ENCODE peak calls at places on chromosome 15, in seven cellular contexts. One of them, this sample, is unnamed.

GRCh38 chr15:58437531-58438105 is 5.8 kb downstream of the LIPC start:
- DNase-seq in mucosa of descending colon: no peak
- DNase-seq in pancreas: no peak
- DNase-seq in astrocyte: no peak
- DNase-seq in HCT116: no peak
- DNase-seq in breast epithelium: no peak
- DNase-seq in BJ: no peak
- DNase-seq in this sample: no peak

GRCh38 chr15:87623832-87624231 is 632.7 kb downstream of the NTRK3 start:
- DNase-seq in breast epithelium: no peak
- DNase-seq in mucosa of descending colon: no peak
- DNase-seq in BJ: no peak
- DNase-seq in astrocyte: no peak
- DNase-seq in pancreas: no peak
- DNase-seq in HCT116: no peak
- DNase-seq in this sample: no peak

GRCh38 chr15:58043192-58043903 is 22.2 kb downstream of the ALDH1A2 start:
- DNase-seq in BJ: no peak
- DNase-seq in HCT116: peak
- DNase-seq in mucosa of descending colon: peak
- DNase-seq in breast epithelium: no peak
- DNase-seq in pancreas: peak
- DNase-seq in astrocyte: no peak
- DNase-seq in this sample: no peak

GRCh38 chr15:96487245-96487644 is 156.7 kb downstream of the NR2F2 start:
- DNase-seq in pancreas: no peak
- DNase-seq in astrocyte: no peak
- DNase-seq in mucosa of descending colon: no peak
- DNase-seq in BJ: no peak
- DNase-seq in HCT116: no peak
- DNase-seq in breast epithelium: no peak
- DNase-seq in this sample: no peak

GRCh38 chr15:80182611-80183210 is 29.9 kb downstream of the FAH start:
- DNase-seq in HCT116: no peak
- DNase-seq in breast epithelium: no peak
- DNase-seq in pancreas: no peak
- DNase-seq in BJ: peak
- DNase-seq in astrocyte: peak
- DNase-seq in mucosa of descending colon: no peak
- DNase-seq in this sample: peak

GRCh38 chr15:64209680-64210334 is 47.0 kb upstream of the PPIB start:
- DNase-seq in HCT116: peak
- DNase-seq in astrocyte: peak
- DNase-seq in pancreas: no peak
- DNase-seq in breast epithelium: no peak
- DNase-seq in BJ: no peak
- DNase-seq in mucosa of descending colon: peak
- DNase-seq in this sample: no peak

GRCh38 chr15:38528279-38528678 is 36.3 kb downstream of the RASGRP1 start:
- DNase-seq in pancreas: no peak
- DNase-seq in BJ: peak
- DNase-seq in HCT116: no peak
- DNase-seq in mucosa of descending colon: no peak
- DNase-seq in breast epithelium: no peak
- DNase-seq in astrocyte: peak
- DNase-seq in this sample: peak

GRCh38 chr15:91279481-91279880 is 179.4 kb downstream of the SV2B start:
- DNase-seq in HCT116: no peak
- DNase-seq in pancreas: no peak
- DNase-seq in breast epithelium: no peak
- DNase-seq in astrocyte: no peak
- DNase-seq in mucosa of descending colon: no peak
- DNase-seq in BJ: no peak
- DNase-seq in this sample: no peak

GRCh38 chr15:41814534-41814933 is 13.4 kb upstream of the JMJD7 start:
- DNase-seq in breast epithelium: no peak
- DNase-seq in BJ: no peak
- DNase-seq in HCT116: no peak
- DNase-seq in mucosa of descending colon: no peak
- DNase-seq in pancreas: no peak
- DNase-seq in astrocyte: no peak
- DNase-seq in this sample: no peak

GRCh38 chr15:48451736-48452135 is 120.5 kb downstream of the DUT start:
- DNase-seq in BJ: no peak
- DNase-seq in breast epithelium: no peak
- DNase-seq in pancreas: no peak
- DNase-seq in mucosa of descending colon: no peak
- DNase-seq in astrocyte: no peak
- DNase-seq in HCT116: no peak
- DNase-seq in this sample: no peak

GRCh38 chr15:90003736-90004135 is 2.6 kb downstream of the ZNF710 start:
- DNase-seq in pancreas: no peak
- DNase-seq in HCT116: no peak
- DNase-seq in astrocyte: no peak
- DNase-seq in BJ: no peak
- DNase-seq in mucosa of descending colon: no peak
- DNase-seq in breast epithelium: no peak
- DNase-seq in this sample: no peak

GRCh38 chr15:71526061-71526460 is 284.3 kb upstream of the NR2E3 start:
- DNase-seq in mucosa of descending colon: no peak
- DNase-seq in BJ: peak
- DNase-seq in pancreas: no peak
- DNase-seq in astrocyte: peak
- DNase-seq in breast epithelium: no peak
- DNase-seq in HCT116: no peak
- DNase-seq in this sample: peak

GRCh38 chr15:41832875-41833274 is 5.0 kb downstream of the JMJD7 start:
- DNase-seq in pancreas: no peak
- DNase-seq in astrocyte: no peak
- DNase-seq in BJ: no peak
- DNase-seq in breast epithelium: peak
- DNase-seq in HCT116: no peak
- DNase-seq in mucosa of descending colon: no peak
- DNase-seq in this sample: no peak

GRCh38 chr15:66153549-66154415 is 99.8 kb downstream of the MEGF11 start:
- DNase-seq in BJ: no peak
- DNase-seq in breast epithelium: no peak
- DNase-seq in mucosa of descending colon: no peak
- DNase-seq in HCT116: no peak
- DNase-seq in astrocyte: no peak
- DNase-seq in pancreas: no peak
- DNase-seq in this sample: no peak
- H3K4me3 ChIP-seq in BJ: no peak
- H3K4me3 ChIP-seq in breast epithelium: no peak
- H3K4me3 ChIP-seq in mucosa of descending colon: no peak
- H3K4me3 ChIP-seq in HCT116: no peak
- H3K4me3 ChIP-seq in astrocyte: no peak
- H3K4me3 ChIP-seq in pancreas: no peak
- H3K4me3 ChIP-seq in this sample: no peak

DNA sequence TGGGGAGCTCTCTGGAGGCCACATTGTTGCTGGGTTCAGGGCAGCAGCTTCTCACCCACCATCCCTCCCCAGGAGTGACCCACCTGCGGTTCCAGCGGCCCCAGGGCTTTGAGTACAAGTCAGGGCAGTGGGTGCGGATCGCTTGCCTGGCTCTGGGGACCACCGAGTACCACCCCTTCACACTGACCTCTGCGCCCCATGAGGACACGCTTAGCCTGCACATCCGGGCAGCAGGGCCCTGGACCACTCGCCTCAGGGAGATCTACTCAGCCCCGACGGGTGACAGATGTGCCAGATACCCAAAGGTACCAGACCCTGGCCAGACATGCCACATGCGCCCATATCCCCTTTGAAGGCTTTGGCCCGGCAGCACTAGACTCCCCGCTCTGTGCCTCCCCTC is 26.1 kb downstream of the SHF start:
- DNase-seq in breast epithelium: no peak
- DNase-seq in mucosa of descending colon: no peak
- DNase-seq in BJ: no peak
- DNase-seq in pancreas: no peak
- DNase-seq in HCT116: no peak
- DNase-seq in astrocyte: no peak
- DNase-seq in this sample: no peak
- TF ChIP-seq CTCF in breast epithelium: no peak
- TF ChIP-seq CTCF in mucosa of descending colon: no peak
- TF ChIP-seq CTCF in BJ: no peak
- TF ChIP-seq CTCF in pancreas: no peak
- TF ChIP-seq CTCF in HCT116: no peak
- TF ChIP-seq CTCF in astrocyte: no peak
- TF ChIP-seq CTCF in this sample: no peak

DNA sequence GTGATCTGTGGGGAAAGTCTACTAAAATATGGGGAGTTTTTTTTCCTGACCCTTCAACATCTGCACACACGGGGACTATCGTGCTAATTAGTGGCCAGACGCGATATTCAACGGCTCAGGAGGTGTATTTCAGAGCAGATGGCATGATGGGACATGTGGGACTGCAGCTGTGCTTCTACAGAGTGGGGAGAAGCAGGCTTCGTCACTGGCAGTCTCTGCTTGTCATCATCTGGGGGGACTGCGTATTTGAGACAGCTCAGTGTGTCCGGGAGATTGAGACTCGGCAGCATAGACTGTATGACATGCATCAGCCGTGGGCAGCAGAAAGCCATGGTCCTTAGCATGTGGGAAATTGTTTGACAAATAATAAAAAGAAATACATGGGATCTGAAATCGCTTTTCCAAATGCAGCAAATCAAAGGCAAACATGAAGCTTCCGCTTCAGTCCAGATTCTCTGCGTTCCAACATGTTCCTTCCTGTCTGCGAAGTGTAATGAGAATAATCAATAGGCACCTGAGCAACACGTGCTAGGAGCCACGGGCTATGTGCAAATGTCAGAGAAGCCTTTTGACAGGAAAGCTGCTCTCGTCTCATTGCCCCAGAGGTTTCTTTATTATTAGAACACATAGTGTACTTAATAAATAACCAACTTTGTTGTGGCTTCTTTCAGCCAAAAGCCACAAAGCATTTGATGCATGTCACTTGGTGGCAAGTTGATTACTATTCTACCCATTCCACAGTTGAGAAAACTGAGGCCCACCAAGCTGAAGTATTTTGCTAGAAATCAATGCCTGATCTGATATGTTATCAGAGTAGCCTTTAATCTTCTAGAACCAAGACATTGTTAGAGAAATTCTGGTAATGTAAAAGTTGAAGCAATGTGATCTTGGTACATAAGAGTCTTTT is 276.3 kb downstream of the RYR3 start:
- DNase-seq in mucosa of descending colon: no peak
- DNase-seq in breast epithelium: no peak
- DNase-seq in BJ: no peak
- DNase-seq in pancreas: no peak
- DNase-seq in astrocyte: no peak
- DNase-seq in HCT116: no peak
- DNase-seq in this sample: no peak
- H3K4me3 ChIP-seq in mucosa of descending colon: no peak
- H3K4me3 ChIP-seq in breast epithelium: no peak
- H3K4me3 ChIP-seq in BJ: no peak
- H3K4me3 ChIP-seq in pancreas: no peak
- H3K4me3 ChIP-seq in astrocyte: no peak
- H3K4me3 ChIP-seq in HCT116: no peak
- H3K4me3 ChIP-seq in this sample: no peak

GRCh38 chr15:69065981-69066645 is 51.6 kb downstream of the NOX5 start:
- DNase-seq in BJ: no peak
- DNase-seq in breast epithelium: no peak
- DNase-seq in mucosa of descending colon: no peak
- DNase-seq in HCT116: no peak
- DNase-seq in astrocyte: no peak
- DNase-seq in pancreas: no peak
- DNase-seq in this sample: no peak

GRCh38 chr15:69067296-69067695 is 52.8 kb downstream of the NOX5 start:
- DNase-seq in pancreas: no peak
- DNase-seq in astrocyte: no peak
- DNase-seq in HCT116: no peak
- DNase-seq in BJ: no peak
- DNase-seq in breast epithelium: no peak
- DNase-seq in mucosa of descending colon: no peak
- DNase-seq in this sample: no peak

GRCh38 chr15:69066646-69066995 is 52.1 kb downstream of the NOX5 start:
- DNase-seq in BJ: no peak
- DNase-seq in breast epithelium: no peak
- DNase-seq in pancreas: no peak
- DNase-seq in astrocyte: no peak
- DNase-seq in mucosa of descending colon: no peak
- DNase-seq in HCT116: no peak
- DNase-seq in this sample: no peak

GRCh38 chr15:69061414-69061842 is 46.9 kb downstream of the NOX5 start:
- DNase-seq in mucosa of descending colon: no peak
- DNase-seq in BJ: no peak
- DNase-seq in HCT116: no peak
- DNase-seq in breast epithelium: no peak
- DNase-seq in astrocyte: no peak
- DNase-seq in pancreas: no peak
- DNase-seq in this sample: no peak

GRCh38 chr15:69064649-69065048 is 50.2 kb downstream of the NOX5 start:
- DNase-seq in astrocyte: no peak
- DNase-seq in mucosa of descending colon: no peak
- DNase-seq in pancreas: no peak
- DNase-seq in breast epithelium: no peak
- DNase-seq in HCT116: no peak
- DNase-seq in BJ: no peak
- DNase-seq in this sample: no peak
- TF ChIP-seq CTCF in astrocyte: no peak
- TF ChIP-seq CTCF in mucosa of descending colon: no peak
- TF ChIP-seq CTCF in pancreas: no peak
- TF ChIP-seq CTCF in breast epithelium: no peak
- TF ChIP-seq CTCF in HCT116: no peak
- TF ChIP-seq CTCF in BJ: no peak
- TF ChIP-seq CTCF in this sample: no peak

GRCh38 chr15:81777546-81777945 is 268.3 kb downstream of the MEX3B start:
- DNase-seq in breast epithelium: no peak
- DNase-seq in pancreas: no peak
- DNase-seq in BJ: no peak
- DNase-seq in mucosa of descending colon: no peak
- DNase-seq in astrocyte: no peak
- DNase-seq in HCT116: no peak
- DNase-seq in this sample: no peak
- H3K4me3 ChIP-seq in breast epithelium: no peak
- H3K4me3 ChIP-seq in pancreas: no peak
- H3K4me3 ChIP-seq in BJ: no peak
- H3K4me3 ChIP-seq in mucosa of descending colon: no peak
- H3K4me3 ChIP-seq in astrocyte: no peak
- H3K4me3 ChIP-seq in HCT116: no peak
- H3K4me3 ChIP-seq in this sample: no peak

This sample was measured in AG09309.